ENCODE peak calls at places on chromosomes 4 and X, in ten cellular contexts. H is ureter; E is MV-4-11; T is psoas muscle; P is HAP-1; F is effector memory CD4-positive, alpha-beta T cell; Y is hypothalamus; C is stimulated activated CD8-positive, alpha-beta memory T cell treated with anti-CD3 and anti-CD28 coated beads, Interleukin-15, amount 100 ng/mL, for 24 hours; D is NCI-H1092; J is stimulated activated CD4-positive, alpha-beta T cell treated with anti-CD3 and anti-CD28 coated beads, Interleukin-12 subunit alpha, Interleukin-12 subunit beta, amount 100 ng/mL, for 4 hours. U is an unnamed sample.

GRCh38 chrX:72169008-72169728 is 12.4 kb upstream of the PIN4 start:
- DNase-seq in H (no peak), E (no peak), T (no peak), P (no peak), F (peak), Y (no peak), C (no peak), D (no peak), J (no peak), U (no peak)

GRCh38 chr4:107579099-107579498 is 140.9 kb downstream of the PAPSS1 start:
- DNase-seq in H (no peak), E (no peak), T (no peak), P (no peak), F (no peak), Y (no peak), C (no peak), D (no peak), J (no peak), U (no peak)

GRCh38 chrX:39112143-39112542 is 310.9 kb downstream of the MID1IP1 start:
- DNase-seq in H (no peak), E (no peak), T (no peak), P (no peak), F (no peak), Y (no peak), C (no peak), D (no peak), J (no peak), U (no peak)

GRCh38 chrX:103063918-103064434 is at the start of gene BEX1:
- DNase-seq in H (no peak), E (peak), T (peak), P (no peak), F (no peak), Y (peak), C (no peak), D (peak), J (peak), U (no peak)

GRCh38 chrX:39678914-39679313 is 418.8 kb downstream of the BCOR start:
- DNase-seq in H (no peak), E (no peak), T (no peak), P (no peak), F (no peak), Y (no peak), C (no peak), D (no peak), J (no peak), U (no peak)

GRCh38 chr4:144663852-144664488 is 18.0 kb downstream of the HHIP start:
- DNase-seq in H (no peak), E (no peak), T (no peak), P (no peak), F (no peak), Y (no peak), C (no peak), D (no peak), J (no peak), U (no peak)

GRCh38 chr4:123102897-123103489 is 180.6 kb upstream of the NUDT6 start:
- DNase-seq in H (no peak), E (peak), T (no peak), P (no peak), F (no peak), Y (no peak), C (no peak), D (no peak), J (no peak), U (no peak)

GRCh38 chrX:107542500-107542899 is 85.8 kb upstream of the PRPS1 start:
- DNase-seq in H (no peak), E (no peak), T (no peak), P (peak), F (no peak), Y (no peak), C (no peak), D (peak), J (no peak), U (no peak)

GRCh38 chrX:16807548-16807947 is 21.3 kb downstream of the TXLNG start:
- DNase-seq in H (no peak), E (no peak), T (no peak), P (peak), F (no peak), Y (no peak), C (no peak), D (no peak), J (no peak), U (no peak)

GRCh38 chrX:154735695-154736393 is 15.0 kb downstream of the GAB3 start:
- DNase-seq in H (no peak), E (no peak), T (peak), P (no peak), F (no peak), Y (no peak), C (no peak), D (no peak), J (no peak), U (no peak)

GRCh38 chrX:69568828-69569227 is 47.1 kb upstream of the EDA start:
- DNase-seq in H (no peak), E (no peak), T (no peak), P (no peak), F (no peak), Y (no peak), C (no peak), D (no peak), J (no peak), U (no peak)

GRCh38 chrX:10022580-10023245 is 55.6 kb downstream of the CLDN34 start:
- DNase-seq in H (no peak), E (no peak), T (no peak), P (no peak), F (no peak), Y (no peak), C (no peak), D (no peak), J (no peak), U (no peak)

GRCh38 chr4:167897116-167897515 is 195.2 kb upstream of the ANXA10 start:
- DNase-seq in H (peak), E (no peak), T (no peak), P (peak), F (no peak), Y (no peak), C (no peak), D (no peak), J (no peak), U (no peak)

GRCh38 chrX:44036336-44036735 is 63.1 kb upstream of the NDP start:
- DNase-seq in H (no peak), E (no peak), T (no peak), P (no peak), F (no peak), Y (no peak), C (no peak), D (no peak), J (no peak), U (no peak)

GRCh38 chrX:139077303-139078131 is 366.0 kb upstream of the FGF13 start:
- DNase-seq in H (no peak), E (no peak), T (no peak), P (no peak), F (no peak), Y (no peak), C (no peak), D (no peak), J (no peak), U (no peak)

GRCh38 chrX:53599781-53600396 is 86.6 kb downstream of the HUWE1 start:
- DNase-seq in H (no peak), E (no peak), T (no peak), P (no peak), F (no peak), Y (no peak), C (no peak), D (no peak), J (no peak), U (no peak)

GRCh38 chrX:40683245-40683644 is 35.9 kb upstream of the CXorf38 start:
- DNase-seq in H (no peak), E (no peak), T (no peak), P (no peak), F (no peak), Y (no peak), C (no peak), D (no peak), J (no peak), U (no peak)

GRCh38 chr4:42482516-42483327 is 85.4 kb downstream of the SHISA3 start:
- DNase-seq in H (no peak), E (no peak), T (no peak), P (no peak), F (no peak), Y (no peak), C (no peak), D (no peak), J (no peak), U (no peak)